ENCODE peak calls at places on chromosome 11, in five cellular contexts. F is NCI-H1436; Z is AG20443; K is fibroblast of pulmonary artery; N is activated naive CD4-positive, alpha-beta T cell. G is an unnamed sample.

GRCh38 chr11:134652586-134653255 is 240.7 kb upstream of the B3GAT1 start:
- DNase-seq in Z (no peak), F (no peak), K (no peak), N (no peak), G (no peak)

GRCh38 chr11:117856892-117857291 is 19.6 kb downstream of the FXYD6 start:
- DNase-seq in N (no peak), K (no peak), F (no peak), Z (no peak), G (no peak)

GRCh38 chr11:66727883-66728759 is 895 bp downstream of the SPTBN2 start:
- DNase-seq in N (no peak), Z (peak; percentile 33), F (peak; percentile 62), K (no peak), G (no peak)

GRCh38 chr11:73839123-73839457 is 37.6 kb downstream of the COA4 start:
- DNase-seq in Z (no peak), N (no peak), F (no peak), K (no peak), G (no peak)

GRCh38 chr11:62666259-62666926 is 1.3 kb downstream of the CSKMT start:
- DNase-seq in F (no peak), Z (no peak), K (no peak), N (no peak), G (no peak)

GRCh38 chr11:70763606-70764005 is 365.3 kb downstream of the CTTN start:
- DNase-seq in Z (peak; percentile 78), N (no peak), F (no peak), K (no peak), G (no peak)

GRCh38 chr11:118021146-118021545 is 35.0 kb downstream of the IL10RA start:
- DNase-seq in Z (no peak), N (no peak), F (no peak), K (no peak), G (no peak)

GRCh38 chr11:71331631-71332030 is 79.3 kb upstream of the SHANK2 start:
- DNase-seq in Z (no peak), K (no peak), F (no peak), N (no peak), G (no peak)

GRCh38 chr11:108881136-108881535 is 216.3 kb downstream of the DDX10 start:
- DNase-seq in K (no peak), N (no peak), Z (no peak), F (no peak), G (no peak)

GRCh38 chr11:114195981-114196731 is 100.0 kb upstream of the NNMT start:
- DNase-seq in F (no peak), K (peak; percentile 33), Z (peak; percentile 27), N (no peak), G (no peak)

GRCh38 chr11:44314733-44315132 is 4.8 kb upstream of the ALX4 start:
- DNase-seq in F (no peak), N (no peak), Z (no peak), K (no peak), G (no peak)

GRCh38 chr11:1502971-1503707 is 16.6 kb upstream of the MOB2 start:
- DNase-seq in K (no peak), F (no peak), Z (no peak), N (no peak), G (peak; percentile 62)

GRCh38 chr11:7941141-7941540 is 367 bp downstream of the OR10A3 start:
- DNase-seq in N (no peak), K (no peak), F (no peak), Z (no peak), G (no peak)

GRCh38 chr11:15507592-15507991 is 392.9 kb downstream of the INSC start:
- DNase-seq in N (no peak), Z (no peak), F (no peak), K (no peak), G (no peak)

GRCh38 chr11:134578807-134579708 is 167.0 kb upstream of the B3GAT1 start:
- DNase-seq in N (no peak), Z (no peak), F (no peak), K (no peak), G (no peak)

GRCh38 chr11:5688482-5688881 is 1.1 kb upstream of the TRIM22 start:
- DNase-seq in F (no peak), N (no peak), K (no peak), Z (no peak), G (no peak)

GRCh38 chr11:12981879-12982531 is 27.1 kb upstream of the RASSF10 start:
- DNase-seq in N (no peak), K (peak; percentile 10), Z (peak; percentile 50), F (no peak), G (no peak)

GRCh38 chr11:36162282-36162825 is 126.9 kb downstream of the COMMD9 start:
- DNase-seq in N (no peak), K (no peak), Z (no peak), F (no peak), G (no peak)

GRCh38 chr11:76801736-76802135 is 18.6 kb downstream of the TSKU start:
- DNase-seq in N (no peak), F (no peak), K (no peak), Z (no peak), G (no peak)

GRCh38 chr11:115503083-115503885 is 931 bp downstream of the CADM1 start:
- DNase-seq in K (peak; percentile 10), N (no peak), Z (peak; percentile 80), F (peak; percentile 37), G (peak; percentile 69)

GRCh38 chr11:32231909-32232493 is 141.1 kb downstream of the RCN1 start:
- DNase-seq in F (peak; percentile 20), N (no peak), K (peak; percentile 56), Z (peak; percentile 59), G (no peak)

GRCh38 chr11:43982421-43982820 is 40.0 kb downstream of the C11orf96 start:
- DNase-seq in Z (no peak), N (no peak), F (no peak), K (no peak), G (no peak)

GRCh38 chr11:122706261-122706660 is 50.7 kb downstream of the UBASH3B start:
- DNase-seq in N (no peak), Z (peak; percentile 42), F (no peak), K (peak; percentile 58), G (no peak)

GRCh38 chr11:15842345-15842744 is 514.0 kb downstream of the SOX6 start:
- DNase-seq in N (no peak), Z (no peak), K (no peak), F (no peak), G (no peak)

GRCh38 chr11:128095459-128096096 is 491.8 kb downstream of the ETS1 start:
- DNase-seq in Z (peak; percentile 30), K (peak; percentile 94), N (no peak), F (no peak), G (no peak)

GRCh38 chr11:82981852-82982251 is 80.3 kb downstream of the DDIAS start:
- DNase-seq in N (no peak), F (no peak), K (no peak), Z (no peak), G (no peak)

GRCh38 chr11:126307706-126308105 is 3.8 kb downstream of the DCPS start:
- DNase-seq in N (no peak), F (no peak), Z (no peak), K (peak; percentile 73), G (no peak)

GRCh38 chr11:79201637-79202347 is 239.0 kb downstream of the TENM4 start:
- DNase-seq in N (no peak), K (no peak), F (no peak), Z (no peak), G (no peak)

GRCh38 chr11:15158351-15159015 is 43.8 kb downstream of the INSC start:
- DNase-seq in Z (peak; percentile 61), K (peak; percentile 59), N (no peak), F (no peak), G (no peak)

G was measured in left cardiac atrium.